ENCODE peak calls at places on chromosomes 2 and 18, in six cellular contexts. One of them, this sample, is unnamed.
A peak's percentile ranks its signal among the peaks of the same experiment; 100 is the strongest.

GRCh38 chr18:54630963-54631362 is 39.9 kb downstream of the DYNAP start:
- DNase-seq in fibroblast of mammary gland: no peak
- DNase-seq in spleen: no peak
- DNase-seq in AG09309: no peak
- DNase-seq in Peyer's patch: no peak
- DNase-seq in esophagus squamous epithelium: no peak
- DNase-seq in this sample: no peak

GRCh38 chr18:34651586-34652369 is 58.3 kb upstream of the DTNA start:
- DNase-seq in AG09309: no peak
- DNase-seq in fibroblast of mammary gland: no peak
- DNase-seq in esophagus squamous epithelium: no peak
- DNase-seq in Peyer's patch: no peak
- DNase-seq in spleen: no peak
- DNase-seq in this sample: no peak

GRCh38 chr2:154452906-154453493 is 245.5 kb upstream of the KCNJ3 start:
- DNase-seq in fibroblast of mammary gland: peak; percentile 27
- DNase-seq in Peyer's patch: no peak
- DNase-seq in spleen: no peak
- DNase-seq in esophagus squamous epithelium: no peak
- DNase-seq in AG09309: no peak
- DNase-seq in this sample: no peak

GRCh38 chr2:133884739-133885381 is 316.6 kb upstream of the NCKAP5 start:
- DNase-seq in esophagus squamous epithelium: no peak
- DNase-seq in AG09309: no peak
- DNase-seq in Peyer's patch: no peak
- DNase-seq in fibroblast of mammary gland: peak; percentile 11
- DNase-seq in spleen: no peak
- DNase-seq in this sample: no peak

GRCh38 chr18:6885992-6886823 is 156.7 kb downstream of the ARHGAP28 start:
- DNase-seq in Peyer's patch: peak; percentile 82
- DNase-seq in AG09309: peak; percentile 20
- DNase-seq in esophagus squamous epithelium: no peak
- DNase-seq in spleen: no peak
- DNase-seq in fibroblast of mammary gland: peak; percentile 65
- DNase-seq in this sample: peak; percentile 49

GRCh38 chr18:74654637-74655036 is 57.0 kb downstream of the ZNF407 start:
- DNase-seq in AG09309: no peak
- DNase-seq in fibroblast of mammary gland: peak; percentile 52
- DNase-seq in spleen: no peak
- DNase-seq in Peyer's patch: no peak
- DNase-seq in esophagus squamous epithelium: no peak
- DNase-seq in this sample: peak; percentile 26

GRCh38 chr2:196166876-196167275 is 4.5 kb downstream of the STK17B start:
- DNase-seq in Peyer's patch: no peak
- DNase-seq in fibroblast of mammary gland: peak; percentile 67
- DNase-seq in AG09309: no peak
- DNase-seq in spleen: no peak
- DNase-seq in esophagus squamous epithelium: no peak
- DNase-seq in this sample: peak; percentile 68

GRCh38 chr18:30970201-30970816 is 72.2 kb downstream of the DSC3 start:
- DNase-seq in spleen: no peak
- DNase-seq in fibroblast of mammary gland: peak; percentile 17
- DNase-seq in Peyer's patch: no peak
- DNase-seq in esophagus squamous epithelium: no peak
- DNase-seq in AG09309: no peak
- DNase-seq in this sample: peak; percentile 22

GRCh38 chr2:99545066-99545465 is 55.2 kb upstream of the REV1 start:
- DNase-seq in Peyer's patch: no peak
- DNase-seq in esophagus squamous epithelium: no peak
- DNase-seq in fibroblast of mammary gland: no peak
- DNase-seq in spleen: no peak
- DNase-seq in AG09309: no peak
- DNase-seq in this sample: peak; percentile 18

GRCh38 chr2:147182260-147182659 is 662.6 kb upstream of the ACVR2A start:
- DNase-seq in fibroblast of mammary gland: peak; percentile 9
- DNase-seq in AG09309: no peak
- DNase-seq in esophagus squamous epithelium: no peak
- DNase-seq in spleen: no peak
- DNase-seq in Peyer's patch: peak; percentile 55
- DNase-seq in this sample: no peak

GRCh38 chr2:47221956-47222355 is 66.8 kb upstream of the STPG4 start:
- DNase-seq in fibroblast of mammary gland: peak; percentile 70
- DNase-seq in spleen: no peak
- DNase-seq in Peyer's patch: no peak
- DNase-seq in esophagus squamous epithelium: no peak
- DNase-seq in AG09309: no peak
- DNase-seq in this sample: peak; percentile 87

GRCh38 chr2:60548844-60549243 is 4.6 kb downstream of the BCL11A start:
- DNase-seq in fibroblast of mammary gland: no peak
- DNase-seq in Peyer's patch: no peak
- DNase-seq in esophagus squamous epithelium: no peak
- DNase-seq in spleen: no peak
- DNase-seq in AG09309: no peak
- DNase-seq in this sample: no peak
- H3K4me3 ChIP-seq in fibroblast of mammary gland: no peak overlapping the region
- H3K4me3 ChIP-seq in Peyer's patch: peak overlapping the region; percentile 79
- H3K4me3 ChIP-seq in esophagus squamous epithelium: peak overlapping the region; percentile 75
- H3K4me3 ChIP-seq in spleen: peak overlapping the region; percentile 88
- H3K4me3 ChIP-seq in AG09309: peak overlapping the region; percentile 94
- H3K4me3 ChIP-seq in this sample: peak overlapping the region; percentile 84

GRCh38 chr18:43277164-43277600 is at the start of gene SYT4:
- DNase-seq in esophagus squamous epithelium: no peak
- DNase-seq in Peyer's patch: no peak
- DNase-seq in spleen: peak; percentile 57
- DNase-seq in fibroblast of mammary gland: peak; percentile 36
- DNase-seq in AG09309: peak; percentile 1
- DNase-seq in this sample: peak; percentile 67
- TF ChIP-seq CTCF in esophagus squamous epithelium: no peak
- TF ChIP-seq CTCF in Peyer's patch: no peak
- TF ChIP-seq CTCF in spleen: no peak
- TF ChIP-seq CTCF in fibroblast of mammary gland: no peak
- TF ChIP-seq CTCF in AG09309: no peak
- TF ChIP-seq CTCF in this sample: peak; percentile 9

DNA sequence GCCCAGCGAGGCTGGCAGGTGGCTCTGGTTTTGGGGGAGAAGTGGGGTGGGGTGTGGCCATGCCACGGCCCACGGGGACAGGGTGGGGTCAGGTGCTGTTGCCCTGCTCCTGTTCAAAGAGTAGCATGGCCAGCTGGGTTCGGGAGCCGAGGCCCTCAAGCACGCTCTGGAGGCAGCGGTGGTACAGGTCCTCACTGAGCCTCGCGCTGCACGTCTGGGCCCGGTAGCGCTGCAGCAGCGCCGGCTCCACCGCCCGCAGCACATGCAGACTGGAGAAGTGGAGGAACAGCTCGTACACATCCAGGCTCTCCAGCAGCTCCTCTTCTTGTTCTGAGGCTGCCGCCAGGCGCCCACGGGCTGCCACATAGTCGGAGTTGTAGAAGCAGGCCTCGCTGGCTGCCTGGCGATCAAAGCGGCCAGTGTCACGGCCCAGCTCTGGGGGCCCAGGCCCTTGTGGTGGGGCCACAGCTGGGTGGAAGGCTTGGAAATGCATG is 4.3 kb downstream of the CHPF start:
- DNase-seq in Peyer's patch: no peak
- DNase-seq in esophagus squamous epithelium: no peak
- DNase-seq in spleen: peak; percentile 74
- DNase-seq in fibroblast of mammary gland: no peak
- DNase-seq in AG09309: no peak
- DNase-seq in this sample: no peak
- H3K4me3 ChIP-seq in Peyer's patch: no peak overlapping the region
- H3K4me3 ChIP-seq in esophagus squamous epithelium: no peak overlapping the region
- H3K4me3 ChIP-seq in spleen: no peak overlapping the region
- H3K4me3 ChIP-seq in fibroblast of mammary gland: no peak overlapping the region
- H3K4me3 ChIP-seq in AG09309: no peak overlapping the region
- H3K4me3 ChIP-seq in this sample: no peak overlapping the region

GRCh38 chr2:16727256-16727655 is 61.6 kb upstream of the CYRIA start:
- DNase-seq in spleen: no peak
- DNase-seq in esophagus squamous epithelium: no peak
- DNase-seq in AG09309: no peak
- DNase-seq in fibroblast of mammary gland: peak; percentile 29
- DNase-seq in Peyer's patch: no peak
- DNase-seq in this sample: no peak
- TF ChIP-seq CTCF in spleen: no peak
- TF ChIP-seq CTCF in esophagus squamous epithelium: no peak
- TF ChIP-seq CTCF in AG09309: no peak
- TF ChIP-seq CTCF in fibroblast of mammary gland: peak; percentile 15
- TF ChIP-seq CTCF in Peyer's patch: no peak
- TF ChIP-seq CTCF in this sample: peak; percentile 32